ENCODE peak calls at places on chromosomes 7 and 10, in four cellular contexts. V, Z, U and A are unnamed samples.

GRCh38 chr7:112104153-112104552 is 102.0 kb downstream of the DOCK4 start:
- DNase-seq in V (no peak), Z (no peak), U (no peak), A (no peak)

GRCh38 chr10:17053513-17053912 is 76.1 kb downstream of the CUBN start:
- DNase-seq in V (no peak), Z (no peak), U (no peak), A (no peak)

GRCh38 chr7:6164491-6164890 is 107.9 kb downstream of the CYTH3 start:
- DNase-seq in V (peak), Z (peak), U (no peak), A (peak)

GRCh38 chr10:49174261-49174925 is 13.8 kb downstream of the TMEM273 start:
- DNase-seq in V (no peak), Z (peak), U (no peak), A (no peak)

GRCh38 chr10:95517536-95518454 is 43.4 kb downstream of the SORBS1 start:
- DNase-seq in V (no peak), Z (peak), U (peak), A (no peak)

GRCh38 chr10:70130878-70131559 is 1.6 kb downstream of the AIFM2 start:
- DNase-seq in V (peak), Z (no peak), U (peak), A (no peak)

GRCh38 chr10:107442035-107442505 is 277.6 kb upstream of the SORCS1 start:
- DNase-seq in V (no peak), Z (no peak), U (no peak), A (no peak)

GRCh38 chr7:23600251-23600650 is 3.1 kb downstream of the CCDC126 start:
- DNase-seq in V (no peak), Z (no peak), U (no peak), A (no peak)

GRCh38 chr7:122770943-122771342 is 68.2 kb upstream of the RNF148 start:
- DNase-seq in V (no peak), Z (no peak), U (no peak), A (no peak)

GRCh38 chr7:128404143-128404681 is 5.6 kb downstream of the IMPDH1 start:
- DNase-seq in V (no peak), Z (no peak), U (no peak), A (no peak)

GRCh38 chr7:121244120-121244865 is 84.5 kb upstream of the WNT16 start:
- DNase-seq in V (no peak), Z (no peak), U (no peak), A (no peak)

GRCh38 chr10:132263866-132264265 is 43.9 kb downstream of the STK32C start:
- DNase-seq in V (no peak), Z (no peak), U (no peak), A (no peak)

GRCh38 chr10:11045995-11046394 is 28.3 kb downstream of the CELF2 start:
- DNase-seq in V (no peak), Z (no peak), U (no peak), A (no peak)

GRCh38 chr10:33661580-33662269 is 327.3 kb upstream of the NRP1 start:
- DNase-seq in V (peak), Z (no peak), U (peak), A (no peak)

GRCh38 chr7:122520961-122521555 is 177.9 kb downstream of the RNF133 start:
- DNase-seq in V (no peak), Z (no peak), U (no peak), A (peak)

GRCh38 chr7:155864991-155865690 is 52.9 kb upstream of the SHH start:
- DNase-seq in V (no peak), Z (no peak), U (no peak), A (peak)

GRCh38 chr7:24755541-24756416 is 1.5 kb downstream of the GSDME start:
- DNase-seq in V (no peak), Z (no peak), U (peak), A (no peak)

GRCh38 chr7:24757799-24758275 is 573 bp upstream of the GSDME start:
- DNase-seq in V (peak), Z (no peak), U (peak), A (no peak)

GRCh38 chr7:24755096-24755495 is 2.2 kb downstream of the GSDME start:
- DNase-seq in V (no peak), Z (no peak), U (no peak), A (no peak)

GRCh38 chr7:24756989-24757798 is at the start of gene GSDME:
- DNase-seq in V (peak), Z (peak), U (peak), A (no peak)

GRCh38 chr7:24756545-24756988 is 697 bp downstream of the GSDME start:
- DNase-seq in V (no peak), Z (no peak), U (no peak), A (no peak)
- TF ChIP-seq MAFK in V (no peak), Z (no peak), U (no peak), A (no peak)

GRCh38 chr10:97686962-97687784 is at the start of gene AVPI1:
- DNase-seq in V (peak), Z (peak), U (peak), A (peak)
- TF ChIP-seq EP300 in V (peak), Z (no peak), U (peak), A (no peak)

GRCh38 chr10:21145751-21146445 is 248.8 kb upstream of the NEBL start:
- DNase-seq in V (no peak), Z (no peak), U (no peak), A (no peak)
- TF ChIP-seq MAFK in V (no peak), Z (no peak), U (no peak), A (no peak)

GRCh38 chr10:125123363-125124113 is 36.8 kb downstream of the CTBP2 start:
- DNase-seq in V (peak), Z (no peak), U (no peak), A (no peak)
- TF ChIP-seq EP300 in V (peak), Z (no peak), U (no peak), A (no peak)